ENCODE peak calls at places on chromosomes 4 and X, in ten cellular contexts. E, Y, P, V, X, C, W, G, O and T are unnamed samples.

GRCh38 chr4:95362906-95363578 is 185.7 kb downstream of the UNC5C start:
- DNase-seq in V (peak), X (peak), W (peak), Y (peak), E (peak), O (peak), P (no peak), C (peak), G (peak), T (peak)

GRCh38 chr4:10102981-10103330 is 13.6 kb downstream of the WDR1 start:
- DNase-seq in W (no peak), X (no peak), V (no peak), O (no peak), P (no peak), E (peak), Y (no peak), C (no peak), G (no peak), T (no peak)

GRCh38 chr4:74479009-74479408 is 34.1 kb downstream of the AREG start:
- DNase-seq in P (no peak), C (no peak), E (no peak), O (no peak), X (no peak), G (peak), Y (no peak), V (no peak), W (no peak), T (no peak)

GRCh38 chr4:10546-10870 is 42.6 kb upstream of the ZNF595 start:
- DNase-seq in V (peak), W (no peak), Y (no peak), E (no peak), P (no peak), O (no peak), X (no peak), G (no peak), C (no peak), T (no peak)

GRCh38 chr4:187172340-187172761 is 448.7 kb upstream of the FAT1 start:
- DNase-seq in Y (no peak), E (no peak), P (no peak), X (peak), O (no peak), V (peak), G (no peak), C (no peak), W (no peak), T (no peak)

GRCh38 chr4:57081651-57082349 is 28.4 kb downstream of the IGFBP7 start:
- DNase-seq in V (no peak), Y (peak), O (no peak), G (no peak), E (no peak), W (no peak), P (no peak), X (no peak), C (peak), T (no peak)

GRCh38 chr4:42995343-42995944 is 102.9 kb downstream of the GRXCR1 start:
- DNase-seq in O (no peak), X (peak), C (no peak), E (peak), Y (no peak), V (peak), W (peak), P (peak), G (peak), T (no peak)

GRCh38 chr4:98653006-98653405 is 5.4 kb downstream of the TSPAN5 start:
- DNase-seq in G (no peak), W (no peak), O (no peak), P (no peak), C (no peak), X (peak), Y (no peak), V (no peak), E (no peak), T (no peak)

GRCh38 chrX:115561605-115562491 is 874 bp downstream of the PLS3 start:
- DNase-seq in Y (peak), W (peak), E (peak), C (no peak), X (peak), G (peak), V (peak), O (no peak), P (peak), T (no peak)

GRCh38 chrX:63889001-63889400 is 104.0 kb upstream of the ARHGEF9 start:
- DNase-seq in G (no peak), V (no peak), P (no peak), O (no peak), E (no peak), W (peak), C (no peak), Y (no peak), X (peak), T (no peak)

GRCh38 chrX:152895724-152896420 is 2.0 kb upstream of the ZNF185 start:
- DNase-seq in V (no peak), Y (peak), X (no peak), G (no peak), E (no peak), O (peak), C (no peak), W (peak), P (no peak), T (no peak)

GRCh38 chr4:187613089-187613839 is 382.3 kb upstream of the ZFP42 start:
- DNase-seq in C (no peak), X (no peak), G (no peak), W (no peak), E (no peak), O (no peak), Y (no peak), P (no peak), V (no peak), T (no peak)

GRCh38 chr4:187103351-187103750 is 379.7 kb upstream of the FAT1 start:
- DNase-seq in G (no peak), E (no peak), X (no peak), C (no peak), V (no peak), Y (no peak), W (no peak), P (no peak), O (no peak), T (no peak)

GRCh38 chrX:41468647-41469323 is 21.6 kb downstream of the NYX start:
- DNase-seq in X (peak), O (no peak), C (no peak), P (no peak), V (no peak), W (peak), E (no peak), G (no peak), Y (no peak), T (no peak)

GRCh38 chr4:15656038-15656470 is 897 bp upstream of the FBXL5 start:
- DNase-seq in Y (no peak), G (no peak), C (peak), X (no peak), P (peak), O (no peak), W (no peak), E (peak), V (no peak), T (no peak)

GRCh38 chr4:8585721-8586161 is 5.5 kb downstream of the GPR78 start:
- DNase-seq in O (no peak), Y (no peak), W (no peak), E (no peak), G (no peak), P (no peak), C (no peak), X (no peak), V (no peak), T (no peak)

GRCh38 chr4:108783666-108784463 is 21.0 kb upstream of the ETNPPL start:
- DNase-seq in Y (no peak), G (peak), V (no peak), X (peak), P (no peak), O (peak), E (no peak), C (no peak), W (no peak), T (peak)

GRCh38 chr4:175531405-175532091 is 280.5 kb downstream of the GPM6A start:
- DNase-seq in C (no peak), Y (no peak), W (peak), O (no peak), V (no peak), E (no peak), X (peak), G (no peak), P (no peak), T (no peak)

GRCh38 chrX:45807572-45808425 is 607.1 kb upstream of the DIPK2B start:
- DNase-seq in E (peak), C (no peak), V (no peak), O (no peak), Y (no peak), W (peak), X (peak), P (peak), G (no peak), T (peak)

GRCh38 chr4:6425336-6425735 is 47.1 kb downstream of the PPP2R2C start:
- DNase-seq in W (no peak), C (no peak), P (no peak), Y (no peak), E (no peak), G (no peak), V (no peak), X (no peak), O (no peak), T (no peak)

GRCh38 chr4:133190098-133190497 is 41.0 kb downstream of the PCDH10 start:
- DNase-seq in O (no peak), V (no peak), X (peak), C (no peak), G (no peak), E (no peak), P (no peak), W (no peak), Y (no peak), T (no peak)

GRCh38 chrX:40922307-40922706 is 162.9 kb upstream of the USP9X start:
- DNase-seq in X (peak), V (peak), W (peak), G (peak), E (peak), O (peak), C (peak), P (no peak), Y (peak), T (no peak)

GRCh38 chrX:154401045-154401799 is 3.0 kb downstream of the RPL10 start:
- DNase-seq in Y (peak), P (no peak), W (no peak), X (peak), C (no peak), G (peak), O (no peak), E (no peak), V (no peak), T (no peak)

GRCh38 chr4:67714248-67714583 is 13.3 kb upstream of the UBA6 start:
- DNase-seq in C (no peak), W (no peak), X (no peak), Y (no peak), E (no peak), V (no peak), G (no peak), P (no peak), O (no peak), T (no peak)

GRCh38 chrX:148698221-148698620 is 197.8 kb downstream of the AFF2 start:
- DNase-seq in W (no peak), X (no peak), E (no peak), G (no peak), C (no peak), Y (no peak), O (no peak), P (no peak), V (no peak), T (no peak)

GRCh38 chrX:85765651-85766050 is 281.7 kb downstream of the CHM start:
- DNase-seq in P (no peak), O (no peak), V (no peak), X (no peak), W (no peak), G (no peak), E (no peak), Y (no peak), C (no peak), T (no peak)

GRCh38 chrX:143336261-143336660 is 181.0 kb downstream of the SPANXN3 start:
- DNase-seq in G (no peak), O (no peak), W (no peak), C (no peak), V (no peak), Y (no peak), X (no peak), E (no peak), P (no peak), T (no peak)

DNA sequence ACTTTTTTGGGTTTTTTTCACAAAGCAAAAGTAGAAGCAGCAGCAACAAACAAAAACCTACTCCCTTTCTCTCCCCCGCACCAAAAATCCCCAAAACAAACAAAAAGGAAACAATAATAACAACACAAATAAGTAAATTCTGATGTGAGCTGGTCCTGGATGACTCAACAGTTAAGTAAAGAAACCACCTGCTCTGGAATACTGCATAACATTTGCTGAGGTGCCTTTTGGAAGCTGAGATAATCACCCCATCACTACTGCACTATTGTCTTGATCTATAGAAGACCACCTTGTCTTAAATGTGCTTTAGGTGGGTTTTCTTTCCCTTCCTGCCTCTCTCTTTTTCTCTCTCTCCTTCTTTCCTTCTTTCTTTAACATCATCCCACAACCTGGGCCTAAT is 89.7 kb downstream of the PLAC1 start:
- DNase-seq in W (no peak), X (no peak), E (no peak), O (no peak), V (no peak), C (no peak), G (no peak), Y (no peak), P (no peak), T (no peak)
- H3K9ac ChIP-seq in W (no peak), X (no peak), E (no peak), O (no peak), V (no peak), C (no peak), G (no peak), Y (no peak), P (no peak), T (no peak)

GRCh38 chrX:106613277-106613676 is 1.5 kb downstream of the RADX start:
- DNase-seq in C (no peak), P (no peak), E (no peak), X (no peak), W (no peak), Y (no peak), G (no peak), V (no peak), O (no peak), T (no peak)
- H3K4me3 ChIP-seq in C (no peak), P (no peak), E (peak), X (no peak), W (peak), Y (no peak), G (peak), V (no peak), O (peak), T (peak)

DNA sequence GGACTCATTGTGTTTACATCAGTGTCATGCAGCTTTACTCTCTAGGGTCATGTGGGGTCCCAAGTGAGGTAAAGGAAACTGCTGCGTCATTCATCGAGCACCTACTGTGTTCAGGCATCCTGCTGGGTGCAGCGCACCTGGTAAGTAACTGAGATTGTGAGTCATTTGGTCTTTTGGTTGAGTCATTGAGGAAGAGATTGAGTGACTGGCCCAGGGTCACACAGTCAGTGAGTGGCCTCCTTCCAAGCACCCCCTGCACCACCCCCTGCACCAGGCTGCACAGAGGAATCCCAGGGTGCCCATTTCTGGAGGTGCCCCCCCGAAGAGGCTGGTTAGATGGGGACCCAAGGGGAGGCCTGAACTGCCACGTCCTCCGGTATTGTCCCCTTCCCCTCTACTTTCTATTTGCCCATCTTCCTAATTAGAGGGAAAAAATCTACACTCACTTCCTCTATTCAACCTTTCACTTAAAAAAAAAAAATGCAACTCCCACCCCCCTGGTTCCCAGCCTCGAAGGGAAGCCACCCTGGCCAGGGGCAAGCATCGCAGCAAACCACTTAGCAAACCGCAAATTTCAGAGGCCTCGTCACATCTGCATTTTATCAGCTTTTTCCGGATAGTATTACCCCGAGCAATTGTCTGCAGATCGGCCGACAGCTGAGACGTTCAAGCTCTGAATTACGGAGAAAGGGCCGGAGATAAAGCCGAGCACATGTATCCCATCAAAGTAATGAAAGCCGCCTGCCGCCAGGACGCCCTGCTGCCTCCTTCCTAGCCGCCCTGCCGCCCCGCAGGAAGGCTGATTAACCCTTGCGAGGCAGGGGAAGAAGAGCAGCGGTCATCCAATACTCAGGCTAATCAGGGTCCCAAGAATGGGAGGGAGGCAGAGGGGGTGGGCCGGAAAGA is 96.3 kb upstream of the MSX1 start:
- DNase-seq in C (peak), P (no peak), W (peak), X (peak), O (peak), V (peak), G (no peak), Y (peak), E (peak), T (peak)
- H3K9ac ChIP-seq in C (no peak), P (no peak), W (no peak), X (no peak), O (peak), V (no peak), G (no peak), Y (no peak), E (no peak), T (no peak)

GRCh38 chrX:123188081-123188480 is 4.0 kb downstream of the GRIA3 start:
- DNase-seq in P (no peak), O (no peak), X (no peak), Y (no peak), V (no peak), G (no peak), W (peak), C (no peak), E (no peak), T (no peak)
- H3K4me3 ChIP-seq in P (no peak), O (no peak), X (no peak), Y (no peak), V (no peak), G (no peak), W (no peak), C (no peak), E (no peak), T (no peak)

GRCh38 chr4:78809928-78810835 is 34.0 kb downstream of the BMP2K start:
- DNase-seq in X (no peak), G (no peak), E (no peak), C (no peak), O (no peak), W (peak), Y (peak), V (no peak), P (no peak), T (no peak)
- H3K9ac ChIP-seq in X (no peak), G (no peak), E (no peak), C (no peak), O (no peak), W (no peak), Y (peak), V (no peak), P (no peak), T (no peak)